ENCODE peak calls at places on chromosome 2, in eight cellular contexts. S is neural progenitor cell, I is colonic mucosa, H is H9, J is A549, W is tibial artery, A is body of pancreas, G is omental fat pad. B is an unnamed sample.

GRCh38 chr2:238425979-238426567 is 654 bp upstream of the ASB1 start:
- DNase-seq in I (no peak), G (no peak), J (peak), A (peak), W (no peak), S (peak), H (no peak), B (no peak)

GRCh38 chr2:19753314-19753713 is 148.5 kb downstream of the TTC32 start:
- DNase-seq in G (no peak), S (no peak), A (no peak), W (no peak), I (no peak), J (no peak), H (no peak), B (no peak)

GRCh38 chr2:149648282-149649030 is 60.9 kb upstream of the MMADHC start:
- DNase-seq in W (peak), H (no peak), J (peak), A (peak), G (no peak), S (no peak), I (peak), B (peak)

GRCh38 chr2:65320042-65320711 is 92.5 kb downstream of the ACTR2 start:
- DNase-seq in S (no peak), W (no peak), J (peak), A (no peak), G (no peak), I (no peak), H (no peak), B (no peak)

GRCh38 chr2:231810905-231811304 is 24.7 kb downstream of the COPS7B start:
- DNase-seq in A (no peak), W (no peak), J (no peak), I (no peak), G (no peak), S (no peak), H (no peak), B (no peak)

GRCh38 chr2:44707945-44708645 is 233.4 kb upstream of the SIX3 start:
- DNase-seq in S (peak), W (no peak), A (no peak), J (no peak), G (no peak), I (peak), H (no peak), B (no peak)

GRCh38 chr2:152320166-152320565 is 14.8 kb upstream of the FMNL2 start:
- DNase-seq in H (no peak), W (no peak), A (no peak), G (no peak), I (no peak), S (no peak), J (no peak), B (no peak)

GRCh38 chr2:37142546-37142945 is 14.2 kb downstream of the EIF2AK2 start:
- DNase-seq in S (no peak), J (no peak), I (no peak), H (no peak), W (no peak), G (no peak), A (no peak), B (no peak)

GRCh38 chr2:237497820-237498128 is 10.7 kb downstream of the MLPH start:
- DNase-seq in H (no peak), J (no peak), A (peak), I (no peak), G (no peak), W (peak), S (no peak), B (no peak)

GRCh38 chr2:229794636-229795035 is 80.3 kb upstream of the DNER start:
- DNase-seq in I (no peak), W (no peak), A (no peak), G (no peak), J (no peak), H (no peak), S (no peak), B (no peak)

GRCh38 chr2:142220239-142220638 is 89.4 kb upstream of the LRP1B start:
- DNase-seq in H (no peak), I (no peak), J (no peak), A (no peak), S (no peak), W (no peak), G (no peak), B (no peak)

GRCh38 chr2:38122344-38122743 is 46.4 kb upstream of the CYP1B1 start:
- DNase-seq in A (no peak), J (no peak), S (no peak), I (peak), G (no peak), H (no peak), W (peak), B (no peak)

GRCh38 chr2:238040918-238041317 is 19.9 kb upstream of the SCLY start:
- DNase-seq in W (no peak), S (no peak), H (no peak), I (no peak), G (no peak), J (no peak), A (no peak), B (no peak)

GRCh38 chr2:16250886-16251285 is 310.5 kb downstream of the MYCN start:
- DNase-seq in W (no peak), J (no peak), A (no peak), G (no peak), I (no peak), H (no peak), S (no peak), B (peak)

GRCh38 chr2:136117391-136117841 is 533 bp downstream of the CXCR4 start:
- DNase-seq in H (peak), G (no peak), J (peak), A (peak), I (peak), W (no peak), S (peak), B (peak)

GRCh38 chr2:44168684-44169154 is at the start of gene PPM1B:
- DNase-seq in J (no peak), W (peak), G (no peak), H (no peak), A (peak), I (peak), S (no peak), B (peak)

GRCh38 chr2:193963472-193964119 is 1693.4 kb upstream of the SLC39A10 start:
- DNase-seq in W (no peak), S (peak), G (no peak), H (no peak), A (peak), I (no peak), J (peak), B (peak)
- TF ChIP-seq CTCF in W (peak), S (peak), G (no peak), H (peak), A (no peak), I (no peak), J (peak), B (peak)

GRCh38 chr2:88199912-88200682 is 30.0 kb downstream of the THNSL2 start:
- DNase-seq in I (no peak), S (peak), J (no peak), A (peak), H (peak), W (peak), G (no peak), B (no peak)
- TF ChIP-seq CTCF in I (no peak), S (no peak), J (no peak), A (no peak), H (no peak), W (no peak), G (no peak), B (no peak)

GRCh38 chr2:6356127-6356761 is 509.5 kb downstream of the CMPK2 start:
- DNase-seq in G (no peak), S (no peak), W (no peak), A (no peak), J (no peak), I (no peak), H (no peak), B (no peak)

GRCh38 chr2:6353669-6354068 is 512.0 kb downstream of the CMPK2 start:
- DNase-seq in J (no peak), A (no peak), G (no peak), W (no peak), H (no peak), I (no peak), S (no peak), B (no peak)

GRCh38 chr2:6354546-6354945 is 511.2 kb downstream of the CMPK2 start:
- DNase-seq in A (no peak), J (no peak), I (no peak), S (no peak), H (no peak), G (no peak), W (no peak), B (no peak)

GRCh38 chr2:6352247-6352646 is 513.5 kb downstream of the CMPK2 start:
- DNase-seq in H (no peak), J (no peak), A (no peak), W (no peak), I (no peak), S (no peak), G (no peak), B (no peak)

GRCh38 chr2:6352906-6353515 is 512.7 kb downstream of the CMPK2 start:
- DNase-seq in H (peak), W (no peak), A (peak), I (peak), G (no peak), S (peak), J (peak), B (peak)
- TF ChIP-seq CTCF in H (peak), W (peak), A (peak), I (peak), G (no peak), S (peak), J (peak), B (peak)

GRCh38 chr2:75562513-75562864 is 1.8 kb upstream of the EVA1A start:
- DNase-seq in G (no peak), A (no peak), J (no peak), I (no peak), W (no peak), H (no peak), S (no peak), B (no peak)
- TF ChIP-seq CTCF in G (no peak), A (no peak), J (no peak), I (no peak), W (no peak), H (no peak), S (no peak), B (no peak)

GRCh38 chr2:69013837-69014796 is 1.1 kb downstream of the ANTXR1 start:
- DNase-seq in W (no peak), J (peak), H (no peak), S (peak), I (no peak), A (no peak), G (no peak), B (no peak)
- TF ChIP-seq CTCF in W (peak), J (no peak), H (no peak), S (peak), I (no peak), A (no peak), G (no peak), B (no peak)

GRCh38 chr2:48725696-48726494 is 29.6 kb downstream of the LHCGR start:
- DNase-seq in W (no peak), S (no peak), I (no peak), J (no peak), H (peak), A (no peak), G (no peak), B (no peak)
- TF ChIP-seq CTCF in W (no peak), S (peak), I (no peak), J (no peak), H (peak), A (no peak), G (no peak), B (no peak)

GRCh38 chr2:14944562-14945346 is 312.2 kb downstream of the LRATD1 start:
- DNase-seq in A (peak), H (peak), J (peak), S (peak), G (no peak), I (no peak), W (no peak), B (peak)
- TF ChIP-seq CTCF in A (peak), H (peak), J (no peak), S (peak), G (no peak), I (no peak), W (no peak), B (peak)

DNA sequence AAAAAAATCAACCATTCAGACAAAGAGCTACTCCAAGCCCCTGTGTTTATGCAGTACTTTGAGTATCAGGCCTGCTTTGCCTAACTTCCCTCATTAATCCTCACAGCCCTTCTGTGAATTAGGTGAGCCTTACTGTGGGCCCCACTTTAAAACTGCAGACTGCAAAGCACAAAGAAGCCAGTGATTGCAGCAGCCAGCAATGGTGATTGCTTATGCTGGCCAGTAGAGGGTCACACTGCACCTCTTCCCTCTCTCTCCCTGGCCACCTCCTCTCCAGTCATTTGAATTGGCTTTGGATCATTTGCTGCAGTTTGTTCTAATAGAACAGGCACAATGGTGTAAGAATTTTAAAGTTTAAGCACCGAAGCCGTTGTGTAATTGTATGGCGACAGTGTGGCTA is 229.9 kb downstream of the AGPS start:
- DNase-seq in S (peak), J (no peak), A (no peak), G (no peak), W (no peak), I (no peak), H (peak), B (no peak)
- TF ChIP-seq CTCF in S (peak), J (no peak), A (no peak), G (no peak), W (peak), I (no peak), H (peak), B (no peak)

GRCh38 chr2:162318280-162319222 is at the start of gene IFIH1:
- DNase-seq in A (peak), S (peak), H (peak), W (peak), G (peak), J (peak), I (peak), B (no peak)
- TF ChIP-seq CTCF in A (peak), S (peak), H (peak), W (no peak), G (no peak), J (peak), I (no peak), B (no peak)